ENCODE peak calls at places on chromosomes 7 and 10, in seven cellular contexts. Y is spleen, J is psoas muscle, O is heart left ventricle, F is H9, B is transverse colon, U is neural progenitor cell. L is an unnamed sample.
A peak's percentile ranks its signal among the peaks of the same experiment; 100 is the strongest.

GRCh38 chr10:72276013-72276387 is 2.3 kb downstream of the DDIT4 start:
- DNase-seq in O (no peak), B (peak; percentile 66), Y (no peak), J (peak; percentile 42), F (no peak), U (no peak), L (peak; percentile 69)

GRCh38 chr7:77580762-77581350 is 43.8 kb downstream of the PTPN12 start:
- DNase-seq in O (no peak), F (no peak), U (no peak), J (no peak), Y (no peak), B (no peak), L (no peak)

GRCh38 chr7:52197234-52197633 is 838.2 kb upstream of the POM121L12 start:
- DNase-seq in O (no peak), J (no peak), U (no peak), F (no peak), B (no peak), Y (no peak), L (no peak)

GRCh38 chr7:108252177-108252576 is 122.0 kb upstream of the LAMB4 start:
- DNase-seq in F (no peak), U (no peak), O (no peak), B (no peak), Y (no peak), J (no peak), L (no peak)

GRCh38 chr10:5524721-5525531 is at the start of gene CALML3:
- DNase-seq in J (no peak), Y (peak; percentile 74), O (peak; percentile 64), U (no peak), B (peak; percentile 24), F (no peak), L (no peak)

GRCh38 chr10:75180592-75180991 is 30.0 kb upstream of the VDAC2 start:
- DNase-seq in J (no peak), B (no peak), O (no peak), F (no peak), Y (no peak), U (no peak), L (no peak)

GRCh38 chr10:98748298-98748697 is 301.6 kb upstream of the HPS1 start:
- DNase-seq in B (no peak), O (no peak), U (peak; percentile 65), Y (no peak), F (peak; percentile 28), J (no peak), L (no peak)

GRCh38 chr10:70846795-70847194 is 31.0 kb downstream of the SGPL1 start:
- DNase-seq in U (no peak), B (no peak), J (no peak), F (no peak), O (no peak), Y (no peak), L (no peak)

GRCh38 chr7:37342170-37342569 is 106.5 kb downstream of the ELMO1 start:
- DNase-seq in B (no peak), J (no peak), U (no peak), F (no peak), O (no peak), Y (no peak), L (no peak)

GRCh38 chr10:1597370-1598146 is 139.8 kb downstream of the ADARB2 start:
- DNase-seq in Y (no peak), J (no peak), U (no peak), F (no peak), B (no peak), O (no peak), L (no peak)

GRCh38 chr10:75108684-75109458 is 2.6 kb upstream of the SAMD8 start:
- DNase-seq in Y (no peak), O (no peak), B (peak; percentile 26), J (peak; percentile 71), F (peak; percentile 80), U (peak; percentile 65), L (no peak)

GRCh38 chr10:112801748-112802147 is 148.3 kb upstream of the TCF7L2 start:
- DNase-seq in F (no peak), J (no peak), O (no peak), Y (no peak), U (no peak), B (peak; percentile 23), L (no peak)

GRCh38 chr7:103851357-103851756 is 138.1 kb downstream of the RELN start:
- DNase-seq in O (no peak), J (no peak), B (no peak), Y (no peak), F (no peak), U (peak; percentile 63), L (no peak)

GRCh38 chr10:119675483-119676170 is 24.4 kb downstream of the BAG3 start:
- DNase-seq in O (no peak), J (no peak), U (no peak), B (no peak), F (no peak), Y (no peak), L (no peak)

GRCh38 chr10:119677126-119677525 is 25.9 kb downstream of the BAG3 start:
- DNase-seq in F (no peak), J (no peak), O (no peak), U (no peak), B (no peak), Y (no peak), L (no peak)

GRCh38 chr10:119680050-119680449 is 28.9 kb downstream of the BAG3 start:
- DNase-seq in Y (peak; percentile 35), F (no peak), O (no peak), J (no peak), U (no peak), B (no peak), L (no peak)

GRCh38 chr10:119679480-119679829 is 28.3 kb downstream of the BAG3 start:
- DNase-seq in B (no peak), Y (peak; percentile 21), J (no peak), F (no peak), O (no peak), U (no peak), L (no peak)

DNA sequence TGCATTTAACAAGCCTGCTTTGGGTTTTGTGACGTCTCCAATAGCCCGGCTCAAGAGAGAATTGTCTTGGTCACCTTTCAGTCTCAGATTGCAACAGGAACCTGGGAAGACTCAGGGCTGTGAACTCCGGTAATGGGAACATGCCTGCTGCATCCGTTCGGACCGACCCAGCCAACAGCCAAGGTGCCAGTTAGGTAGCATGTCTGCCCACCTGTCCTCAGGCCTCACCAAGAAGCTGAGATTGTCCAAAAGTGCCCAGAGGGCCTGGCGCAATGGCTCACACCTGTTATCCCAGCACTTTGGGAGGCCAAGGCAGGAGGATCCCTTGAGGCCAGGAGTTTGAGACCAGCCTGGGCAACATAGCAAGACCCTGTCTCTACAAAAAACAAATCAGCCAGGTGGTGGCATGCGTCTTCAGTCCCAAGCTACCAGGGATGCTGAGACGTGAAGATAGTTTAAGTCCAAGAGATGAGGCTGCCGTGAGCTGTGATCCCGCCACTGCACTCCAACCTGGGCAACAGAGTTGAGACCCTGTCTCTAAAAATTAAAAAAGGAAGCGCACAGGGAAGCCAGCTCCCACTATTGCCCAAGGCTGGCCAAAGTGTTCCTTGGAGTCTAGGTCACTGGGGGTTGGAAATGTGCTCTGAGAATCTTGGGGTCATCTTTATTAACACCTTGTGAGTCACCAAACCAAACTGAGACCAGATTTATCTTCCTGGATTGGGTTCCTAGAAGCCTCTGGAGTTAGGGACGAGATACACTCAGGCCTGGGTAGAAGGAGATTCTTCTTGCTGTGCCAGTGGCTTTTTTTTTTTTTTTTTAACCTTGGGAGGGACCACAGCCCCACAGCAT is 26.9 kb downstream of the BAG3 start:
- DNase-seq in U (no peak), J (no peak), B (no peak), F (no peak), O (no peak), Y (peak; percentile 6), L (no peak)
- H3K4me1 ChIP-seq in U (peaks cover 4% of the 10 kb centered on the region), J (peaks cover 85% of the 10 kb centered on the region), B (peaks cover 11% of the 10 kb centered on the region), F (no peaks in the 10 kb centered on the region), O (peaks cover 38% of the 10 kb centered on the region), Y (peaks cover 19% of the 10 kb centered on the region), L (no peaks in the 10 kb centered on the region)

GRCh38 chr7:28163955-28164354 is 16.6 kb downstream of the JAZF1 start:
- DNase-seq in F (no peak), B (no peak), Y (no peak), U (no peak), O (no peak), J (no peak), L (no peak)
- TF ChIP-seq CTCF in F (no peak), B (no peak), Y (no peak), U (no peak), O (no peak), J (no peak), L (no peak)

GRCh38 chr10:49474901-49475300 is 64.0 kb downstream of the ERCC6 start:
- DNase-seq in O (no peak), F (no peak), B (no peak), Y (no peak), U (no peak), J (no peak), L (no peak)
- H3K4me1 ChIP-seq in O (no peaks in the 10 kb centered on the region), F (no peaks in the 10 kb centered on the region), B (no peaks in the 10 kb centered on the region), Y (no peaks in the 10 kb centered on the region), U (no peaks in the 10 kb centered on the region), J (no peaks in the 10 kb centered on the region), L (no peaks in the 10 kb centered on the region)

GRCh38 chr7:4024133-4024532 is 658.0 kb upstream of the FOXK1 start:
- DNase-seq in U (no peak), F (no peak), J (no peak), Y (no peak), B (no peak), O (no peak), L (no peak)

GRCh38 chr7:4025694-4026615 is 656.1 kb upstream of the FOXK1 start:
- DNase-seq in Y (no peak), J (no peak), O (no peak), U (no peak), F (no peak), B (no peak), L (no peak)

GRCh38 chr7:4021413-4021812 is 660.7 kb upstream of the FOXK1 start:
- DNase-seq in U (no peak), Y (peak; percentile 34), O (no peak), J (no peak), B (no peak), F (no peak), L (no peak)

GRCh38 chr7:4025211-4025610 is 656.9 kb upstream of the FOXK1 start:
- DNase-seq in J (no peak), U (no peak), F (no peak), Y (no peak), O (no peak), B (no peak), L (no peak)

GRCh38 chr7:4023502-4023901 is 658.6 kb upstream of the FOXK1 start:
- DNase-seq in U (no peak), O (no peak), B (no peak), Y (no peak), F (no peak), J (no peak), L (no peak)
- TF ChIP-seq CTCF in U (no peak), O (no peak), B (no peak), Y (no peak), F (no peak), J (no peak), L (no peak)